ENCODE peak calls at places on chromosomes 3 and 15, in ten cellular contexts. X is NCI-H226; Q is activated naive CD4-positive, alpha-beta T cell; W is foreskin fibroblast; V is EH; U is germinal center; O is Peyer's patch; B is astrocyte of the spinal cord; D is DMS79; K is CD8-positive, alpha-beta memory T cell. T is an unnamed sample.

GRCh38 chr3:50483374-50483773 is 20.1 kb downstream of the CACNA2D2 start:
- DNase-seq in V (no peak), X (no peak), B (no peak), O (no peak), K (no peak), D (peak), U (no peak), W (no peak), Q (no peak), T (no peak)

GRCh38 chr3:149197669-149198068 is 24.0 kb downstream of the CP start:
- DNase-seq in U (no peak), B (no peak), V (no peak), O (no peak), X (no peak), Q (no peak), K (no peak), D (no peak), W (no peak), T (no peak)

GRCh38 chr15:48823237-48823636 is 12.4 kb upstream of the CEP152 start:
- DNase-seq in W (no peak), Q (no peak), X (no peak), U (no peak), B (peak), K (no peak), O (no peak), V (peak), D (no peak), T (no peak)

GRCh38 chr3:23993556-23994246 is 48.6 kb downstream of the NR1D2 start:
- DNase-seq in O (no peak), W (no peak), B (no peak), U (no peak), V (no peak), K (no peak), X (no peak), Q (no peak), D (no peak), T (no peak)

GRCh38 chr3:170989100-170989648 is 37.3 kb downstream of the SLC2A2 start:
- DNase-seq in Q (no peak), B (no peak), U (no peak), D (no peak), V (no peak), X (no peak), W (no peak), O (no peak), K (no peak), T (no peak)

GRCh38 chr15:90114451-90114901 is 12.2 kb upstream of the IDH2 start:
- DNase-seq in W (no peak), D (no peak), V (peak), Q (no peak), K (no peak), U (no peak), X (no peak), B (no peak), O (no peak), T (no peak)

GRCh38 chr3:98763076-98763475 is at the start of gene ST3GAL6:
- DNase-seq in W (no peak), U (no peak), B (no peak), X (no peak), K (no peak), Q (no peak), D (no peak), O (no peak), V (peak), T (no peak)

GRCh38 chr3:55647086-55647485 is 160.0 kb upstream of the WNT5A start:
- DNase-seq in B (no peak), O (no peak), V (no peak), W (no peak), D (no peak), X (no peak), Q (no peak), U (no peak), K (no peak), T (no peak)

GRCh38 chr3:29152379-29152778 is 128.5 kb upstream of the RBMS3 start:
- DNase-seq in B (no peak), W (no peak), U (no peak), K (no peak), D (no peak), Q (no peak), X (no peak), V (peak), O (no peak), T (no peak)

GRCh38 chr3:46874430-46874829 is 3.1 kb upstream of the PTH1R start:
- DNase-seq in O (no peak), Q (no peak), U (no peak), W (no peak), K (no peak), B (peak), X (no peak), V (no peak), D (no peak), T (no peak)